ENCODE peak calls at places on chromosomes 5 and 9, in four cellular contexts. W is GM12878, D is HepG2, K is H1. N is an unnamed sample.

GRCh38 chr5:170278611-170279500 is 18.7 kb downstream of the LCP2 start:
- DNase-seq in W (peak; percentile 78), D (no peak), K (no peak), N (no peak)

GRCh38 chr5:160926428-160926827 is 74.4 kb upstream of the ATP10B start:
- DNase-seq in W (no peak), D (no peak), K (no peak), N (no peak)

GRCh38 chr5:111603446-111603827 is 91.1 kb upstream of the STARD4 start:
- DNase-seq in W (no peak), D (no peak), K (no peak), N (no peak)

GRCh38 chr9:16180546-16180945 is 627.7 kb downstream of the CCDC171 start:
- DNase-seq in W (no peak), D (no peak), K (no peak), N (no peak)

GRCh38 chr9:115146581-115147021 is 28.6 kb upstream of the TNC start:
- DNase-seq in W (no peak), D (no peak), K (no peak), N (peak; percentile 64)

GRCh38 chr5:98827161-98827560 is 53.7 kb downstream of the RGMB start:
- DNase-seq in W (no peak), D (peak; percentile 32), K (no peak), N (peak; percentile 33)

GRCh38 chr5:74243634-74244033 is 396.9 kb downstream of the ENC1 start:
- DNase-seq in W (no peak), D (no peak), K (no peak), N (no peak)

GRCh38 chr5:161096006-161096405 is 244.0 kb upstream of the ATP10B start:
- DNase-seq in W (no peak), D (peak; percentile 24), K (no peak), N (no peak)

GRCh38 chr9:69307446-69308216 is 17.4 kb upstream of the ENTREP1 start:
- DNase-seq in W (no peak), D (no peak), K (peak; percentile 58), N (peak; percentile 89)

GRCh38 chr5:72138943-72139467 is 31.7 kb downstream of the MAP1B start:
- DNase-seq in W (peak; percentile 15), D (no peak), K (no peak), N (no peak)

GRCh38 chr5:1565737-1566734 is 42.3 kb upstream of the LPCAT1 start:
- DNase-seq in W (no peak), D (no peak), K (no peak), N (no peak)

GRCh38 chr5:126054593-126055347 is 368.4 kb upstream of the GRAMD2B start:
- DNase-seq in W (no peak), D (no peak), K (no peak), N (no peak)

GRCh38 chr5:191036-191948 is at the start of gene LRRC14B:
- DNase-seq in W (no peak), D (no peak), K (no peak), N (no peak)

GRCh38 chr9:15276328-15276969 is 30.6 kb downstream of the TTC39B start:
- DNase-seq in W (no peak), D (peak; percentile 15), K (no peak), N (no peak)

GRCh38 chr9:137982132-137982666 is 104.6 kb downstream of the CACNA1B start:
- DNase-seq in W (no peak), D (no peak), K (no peak), N (no peak)

GRCh38 chr5:72441861-72442540 is 65.2 kb downstream of the ZNF366 start:
- DNase-seq in W (no peak), D (no peak), K (no peak), N (no peak)

GRCh38 chr9:126170286-126170823 is 156.3 kb upstream of the MVB12B start:
- DNase-seq in W (no peak), D (no peak), K (no peak), N (no peak)

GRCh38 chr9:117204971-117205370 is 209.9 kb downstream of the ASTN2 start:
- DNase-seq in W (no peak), D (no peak), K (no peak), N (no peak)

GRCh38 chr5:82375488-82376294 is 97.5 kb upstream of the RPS23 start:
- DNase-seq in W (no peak), D (peak; percentile 47), K (no peak), N (no peak)

GRCh38 chr5:151257731-151258715 is 5.0 kb downstream of the GM2A start:
- DNase-seq in W (peak; percentile 66), D (no peak), K (no peak), N (no peak)

GRCh38 chr5:65394078-65394477 is 87.6 kb downstream of the ADAMTS6 start:
- DNase-seq in W (no peak), D (peak; percentile 12), K (no peak), N (no peak)

GRCh38 chr5:51181495-51181894 is 201.8 kb upstream of the ISL1 start:
- DNase-seq in W (no peak), D (no peak), K (no peak), N (no peak)

GRCh38 chr9:127567898-127568617 is 44.0 kb upstream of the STXBP1 start:
- DNase-seq in W (no peak), D (no peak), K (no peak), N (no peak)

GRCh38 chr5:81838307-81838906 is 87.5 kb upstream of the SSBP2 start:
- DNase-seq in W (no peak), D (no peak), K (no peak), N (no peak)

GRCh38 chr5:124560370-124560769 is 186.1 kb downstream of the ZNF608 start:
- DNase-seq in W (no peak), D (no peak), K (no peak), N (no peak)

GRCh38 chr5:2780421-2781171 is 29.1 kb upstream of the IRX2 start:
- DNase-seq in W (no peak), D (no peak), K (no peak), N (no peak)

DNA sequence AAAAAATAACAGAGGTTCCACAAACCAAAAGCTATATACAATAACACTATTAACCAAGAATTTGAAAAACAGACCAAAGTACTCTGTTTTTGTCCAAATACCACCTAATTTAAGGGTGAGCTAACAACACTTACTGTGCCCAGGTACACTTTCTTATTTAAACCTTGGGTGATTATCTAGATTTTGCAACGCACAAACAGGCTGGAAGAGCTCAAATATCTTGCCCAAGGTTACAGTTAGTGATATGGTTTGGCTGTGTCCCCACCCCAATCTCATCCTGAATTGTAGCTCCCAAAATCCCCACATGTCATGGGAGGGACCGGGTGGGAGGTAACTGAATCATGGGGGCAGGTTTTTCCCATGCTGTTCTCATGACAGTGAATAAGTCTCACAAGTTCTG is 58.9 kb downstream of the CDK5RAP2 start:
- DNase-seq in W (no peak), D (no peak), K (no peak), N (no peak)
- H3K36me3 ChIP-seq in W (peaks cover 22% of the 10 kb centered on the region), D (peaks cover 21% of the 10 kb centered on the region), K (no peaks in the 10 kb centered on the region), N (peaks cover 64% of the 10 kb centered on the region)

DNA sequence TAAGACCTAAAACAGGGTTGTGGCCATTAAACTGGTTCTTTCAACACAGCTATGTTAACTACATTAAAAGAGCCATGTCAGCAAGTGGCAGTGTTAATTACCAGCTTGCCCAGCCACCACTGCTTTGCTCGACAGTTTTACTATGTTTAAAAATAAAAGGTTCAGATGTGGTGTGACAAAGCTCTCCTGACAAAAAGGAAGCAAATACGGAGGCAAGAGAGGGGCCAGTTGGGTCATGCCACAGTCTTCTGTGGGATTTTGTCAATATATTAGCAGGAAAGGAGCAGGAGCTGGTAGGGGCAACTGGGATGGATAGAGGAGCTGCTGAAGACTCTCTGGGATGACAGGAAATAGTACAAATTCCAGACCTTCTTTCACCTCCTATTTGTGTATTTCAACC is 113.5 kb upstream of the PCA3 start:
- DNase-seq in W (no peak), D (no peak), K (no peak), N (no peak)
- H3K4me1 ChIP-seq in W (peaks cover 4% of the 10 kb centered on the region), D (no peaks in the 10 kb centered on the region), K (peaks cover 4% of the 10 kb centered on the region), N (no peaks in the 10 kb centered on the region)

GRCh38 chr5:76356887-76357286 is 46.2 kb upstream of the IQGAP2 start:
- DNase-seq in W (no peak), D (no peak), K (no peak), N (no peak)
- TF ChIP-seq SUZ12 in W (no peak), D (no peak), K (no peak), N (no peak)

GRCh38 chr9:81584099-81584498 is 105.2 kb downstream of the TLE1 start:
- DNase-seq in W (no peak), D (peak; percentile 59), K (no peak), N (no peak)
- H3K36me3 ChIP-seq in W (no peaks in the 10 kb centered on the region), D (peaks cover 8% of the 10 kb centered on the region), K (peaks cover 18% of the 10 kb centered on the region), N (peaks cover 61% of the 10 kb centered on the region)

DNA sequence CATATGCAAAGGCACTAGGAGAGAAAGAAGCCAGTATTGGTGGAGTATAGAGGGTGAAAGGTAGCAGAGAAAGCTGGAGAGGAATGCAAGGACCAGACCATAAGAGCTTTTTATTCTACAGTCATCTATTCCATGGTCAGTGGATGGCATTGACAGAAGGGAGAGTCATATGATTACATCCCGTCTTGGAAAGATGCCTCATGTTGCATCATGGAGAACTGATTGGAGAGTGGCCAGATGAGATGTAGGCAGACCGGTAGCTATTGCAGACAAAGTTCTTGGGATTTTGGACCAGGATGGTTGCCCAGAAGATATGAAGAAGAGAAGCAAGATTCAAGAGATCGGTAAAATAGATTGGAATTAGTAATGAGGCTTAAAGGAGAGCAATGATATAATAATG is 260.7 kb downstream of the CHSY3 start:
- DNase-seq in W (no peak), D (no peak), K (no peak), N (no peak)
- H3K4me1 ChIP-seq in W (no peaks in the 10 kb centered on the region), D (no peaks in the 10 kb centered on the region), K (peaks cover 5% of the 10 kb centered on the region), N (no peaks in the 10 kb centered on the region)

GRCh38 chr9:123761905-123762605 is 167.9 kb downstream of the DENND1A start:
- DNase-seq in W (no peak), D (peak; percentile 66), K (no peak), N (peak; percentile 16)
- TF ChIP-seq SUZ12 in W (no peak), D (no peak), K (no peak), N (no peak)

DNA sequence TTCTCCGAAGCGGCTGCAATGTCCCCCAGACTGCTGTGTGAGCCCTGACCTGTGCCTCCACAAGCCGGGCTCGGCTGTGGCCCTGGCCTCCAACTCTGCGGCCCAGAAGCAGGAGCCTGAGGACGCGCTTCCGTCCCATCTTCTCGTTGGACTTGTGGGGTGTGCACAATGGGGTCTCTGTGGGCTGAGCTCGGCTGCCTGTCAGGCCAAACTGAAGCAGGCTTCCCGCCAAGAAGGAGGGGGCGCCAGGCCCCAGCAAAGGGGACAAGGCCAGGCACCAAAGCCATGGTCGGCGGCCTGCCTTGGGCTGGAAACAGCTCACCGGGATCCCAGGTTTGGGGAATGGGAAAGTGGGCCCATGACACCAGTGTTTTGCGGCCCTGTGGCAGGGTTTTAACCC is 4.1 kb downstream of the NOTCH1 start:
- DNase-seq in W (no peak), D (no peak), K (no peak), N (no peak)
- H3K36me3 ChIP-seq in W (no peaks in the 10 kb centered on the region), D (no peaks in the 10 kb centered on the region), K (no peaks in the 10 kb centered on the region), N (peaks cover 64% of the 10 kb centered on the region)

N was measured in NT2/D1.